ENCODE peak calls at places on chromosome 6, in four cellular contexts. U is HCT116, S is GM12878, Y is GM23338. A is an unnamed sample.
A peak's percentile ranks its signal among the peaks of the same experiment; 100 is the strongest.

GRCh38 chr6:106527979-106528378 is 101.3 kb downstream of the RTN4IP1 start:
- DNase-seq in U (peak; percentile 83), S (no peak), Y (no peak), A (peak; percentile 96)

GRCh38 chr6:41449399-41450245 is 96.6 kb upstream of the FOXP4 start:
- DNase-seq in U (no peak), S (no peak), Y (no peak), A (no peak)

GRCh38 chr6:53831081-53831839 is 36.5 kb downstream of the LRRC1 start:
- DNase-seq in U (no peak), S (no peak), Y (no peak), A (no peak)

GRCh38 chr6:33075568-33076405 is at the start of gene HLA-DPB1:
- DNase-seq in U (peak; percentile 52), S (peak; percentile 96), Y (peak; percentile 50), A (no peak)

GRCh38 chr6:116115781-116116180 is 10.2 kb downstream of the COL10A1 start:
- DNase-seq in U (no peak), S (no peak), Y (no peak), A (no peak)

GRCh38 chr6:21067521-21067920 is 526.0 kb upstream of the SOX4 start:
- DNase-seq in U (peak; percentile 3), S (no peak), Y (no peak), A (no peak)

GRCh38 chr6:36266913-36267644 is 2.8 kb upstream of the PNPLA1 start:
- DNase-seq in U (no peak), S (no peak), Y (no peak), A (no peak)

GRCh38 chr6:135451617-135452190 is 45.8 kb downstream of the AHI1 start:
- DNase-seq in U (peak; percentile 22), S (no peak), Y (peak; percentile 71), A (peak; percentile 15)

GRCh38 chr6:56433119-56433518 is 185.7 kb upstream of the COL21A1 start:
- DNase-seq in U (no peak), S (no peak), Y (no peak), A (no peak)

GRCh38 chr6:37207903-37208456 is 38.0 kb downstream of the PIM1 start:
- DNase-seq in U (peak; percentile 77), S (peak; percentile 28), Y (peak; percentile 93), A (peak; percentile 83)

GRCh38 chr6:142400495-142400894 is 98.7 kb downstream of the ADGRG6 start:
- DNase-seq in U (no peak), S (no peak), Y (peak; percentile 30), A (no peak)

GRCh38 chr6:157596886-157597285 is 215.9 kb downstream of the ZDHHC14 start:
- DNase-seq in U (no peak), S (no peak), Y (no peak), A (no peak)

GRCh38 chr6:144162977-144163376 is 12.7 kb downstream of the STX11 start:
- DNase-seq in U (no peak), S (no peak), Y (no peak), A (no peak)

GRCh38 chr6:154508573-154509375 is 1.7 kb downstream of the CNKSR3 start:
- DNase-seq in U (no peak), S (no peak), Y (no peak), A (no peak)

GRCh38 chr6:167742719-167743303 is 83.9 kb upstream of the AFDN start:
- DNase-seq in U (peak; percentile 0), S (no peak), Y (peak; percentile 38), A (no peak)

GRCh38 chr6:114453737-114454276 is 111.0 kb upstream of the HS3ST5 start:
- DNase-seq in U (no peak), S (no peak), Y (no peak), A (no peak)

GRCh38 chr6:80280258-80281010 is 174.0 kb downstream of the BCKDHB start:
- DNase-seq in U (no peak), S (no peak), Y (no peak), A (no peak)

DNA sequence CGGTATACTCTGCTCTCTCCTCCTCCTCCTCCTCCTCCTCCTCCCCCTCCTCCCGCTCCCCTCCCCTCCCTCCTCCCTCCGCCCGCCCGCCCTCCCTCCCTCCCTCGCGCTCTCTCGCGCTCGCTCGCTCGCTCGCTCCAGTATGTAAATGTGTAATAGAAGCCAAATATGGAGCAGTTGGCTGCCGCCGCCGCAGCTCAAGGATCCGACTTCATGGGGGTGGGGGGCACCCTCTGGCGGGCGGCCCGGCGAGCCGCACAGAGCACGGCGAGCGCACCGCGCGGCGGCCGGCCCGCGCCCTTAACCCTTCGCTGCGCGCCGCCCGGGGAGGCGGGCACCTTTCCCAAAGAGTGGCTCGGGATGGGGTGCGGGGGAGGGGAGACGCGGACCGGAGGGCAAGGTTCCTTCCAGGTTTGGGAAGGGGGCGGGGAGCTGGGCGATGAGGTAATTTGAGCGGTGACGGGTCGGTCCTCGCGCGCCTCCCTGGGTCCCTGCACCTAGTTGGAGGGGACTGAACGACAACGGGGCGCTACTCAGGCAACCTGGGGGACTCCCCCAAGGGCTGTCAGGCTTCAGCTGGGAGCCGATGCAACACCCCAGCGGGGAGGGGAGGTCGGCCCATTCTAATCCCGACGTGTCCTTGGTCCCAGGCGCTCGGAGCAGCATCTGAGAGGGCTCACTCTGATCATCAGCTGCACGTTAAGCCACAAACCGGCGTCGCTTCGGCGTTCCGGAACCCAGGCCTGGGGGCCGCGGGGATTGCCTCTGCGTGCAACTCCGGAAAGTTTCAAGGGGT is 407 bp upstream of the ATXN1 start:
- DNase-seq in U (peak; percentile 74), S (no peak), Y (peak; percentile 93), A (no peak)
- TF ChIP-seq REST in U (no peak), S (no peak), Y (no peak), A (no peak)

GRCh38 chr6:44667668-44668390 is 280.3 kb downstream of the CDC5L start:
- DNase-seq in U (peak; percentile 29), S (no peak), Y (peak; percentile 71), A (peak; percentile 47)
- H3K27ac ChIP-seq in U (no peak overlapping the region), S (no peak overlapping the region), Y (peak overlapping the region; percentile 40), A (no peak overlapping the region)

DNA sequence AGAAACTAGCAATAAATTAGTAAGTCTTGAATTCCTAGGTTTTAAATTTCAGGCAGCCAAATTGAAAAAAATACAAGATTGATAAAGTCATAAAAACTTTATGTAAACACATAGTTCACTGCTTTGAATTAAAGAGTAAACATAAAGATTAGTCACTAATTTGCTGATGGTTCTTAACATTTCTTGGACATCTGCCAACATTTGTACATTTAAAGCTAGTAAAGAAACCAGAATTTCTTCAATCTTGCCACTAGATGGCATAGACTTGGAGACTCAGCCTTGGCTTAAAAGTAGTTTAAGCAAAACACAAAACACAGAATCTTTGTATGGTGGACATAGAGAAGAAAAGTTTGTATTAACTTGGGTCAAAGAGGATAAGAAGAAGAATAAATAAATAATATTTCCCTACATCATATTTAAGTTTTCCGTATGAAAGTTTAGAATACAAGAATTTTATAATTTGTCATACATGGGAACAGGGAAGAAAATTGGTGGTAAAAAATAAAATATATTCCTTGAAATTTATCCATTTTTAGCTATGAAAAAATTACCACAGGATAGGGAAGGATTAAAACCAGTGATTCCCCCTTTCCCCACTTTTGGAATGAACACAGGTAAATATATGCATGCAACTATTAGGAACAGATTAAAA is 41.7 kb upstream of the FAM135A start:
- DNase-seq in U (peak; percentile 67), S (no peak), Y (peak; percentile 60), A (peak; percentile 39)
- TF ChIP-seq POLR2AphosphoS5 in U (no peak), S (no peak), Y (no peak), A (no peak)

DNA sequence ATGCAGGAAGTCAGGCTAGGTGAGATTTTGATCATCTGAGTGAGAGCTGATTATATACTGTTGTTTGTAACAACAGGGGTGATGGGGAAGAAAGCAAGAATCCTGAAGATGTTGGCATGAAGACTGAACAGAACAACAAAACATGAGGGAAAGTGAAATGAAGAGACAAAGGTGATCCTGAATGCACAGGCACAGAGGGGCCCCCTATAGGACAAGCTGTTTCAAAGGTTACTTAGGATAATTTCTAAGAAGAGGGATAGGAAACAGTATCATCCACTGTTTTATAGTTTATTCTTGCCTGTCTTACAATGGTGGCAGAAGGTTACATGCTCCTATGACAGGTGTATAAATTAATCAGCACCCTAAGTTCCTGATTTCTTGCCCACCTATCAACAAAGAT is 192.2 kb downstream of the EDN1 start:
- DNase-seq in U (no peak), S (no peak), Y (peak; percentile 59), A (no peak)
- TF ChIP-seq REST in U (no peak), S (no peak), Y (no peak), A (no peak)

GRCh38 chr6:42618105-42618504 is 54.3 kb downstream of the UBR2 start:
- DNase-seq in U (no peak), S (no peak), Y (peak; percentile 81), A (no peak)
- H3K27ac ChIP-seq in U (no peak overlapping the region), S (no peak overlapping the region), Y (peak overlapping the region; percentile 40), A (no peak overlapping the region)

GRCh38 chr6:14925627-14926026 is 320.2 kb upstream of the JARID2 start:
- DNase-seq in U (no peak), S (no peak), Y (no peak), A (no peak)

GRCh38 chr6:14930366-14930989 is 315.4 kb upstream of the JARID2 start:
- DNase-seq in U (no peak), S (no peak), Y (no peak), A (no peak)

GRCh38 chr6:14924126-14925024 is 321.5 kb upstream of the JARID2 start:
- DNase-seq in U (no peak), S (no peak), Y (peak; percentile 83), A (no peak)

GRCh38 chr6:14925025-14925595 is 320.8 kb upstream of the JARID2 start:
- DNase-seq in U (no peak), S (no peak), Y (no peak), A (no peak)

DNA sequence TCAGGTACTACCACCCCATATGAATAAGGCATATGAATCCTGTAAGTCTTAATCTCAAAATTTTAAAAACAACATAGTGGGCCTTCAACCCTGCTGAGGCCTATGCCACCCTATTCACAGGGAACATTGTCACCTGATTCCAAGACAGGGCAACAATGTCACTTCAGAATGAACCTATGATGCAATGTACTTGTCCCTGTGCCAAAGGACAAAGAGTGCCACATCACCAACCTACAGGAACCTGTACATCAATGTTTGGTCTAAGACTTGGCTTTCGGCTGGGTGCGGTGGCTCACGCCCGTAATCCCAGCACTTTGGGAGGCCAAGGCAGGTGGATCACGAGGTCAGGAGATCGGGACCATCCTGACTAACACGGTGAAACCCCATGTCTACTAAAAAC is 318.5 kb upstream of the JARID2 start:
- DNase-seq in U (no peak), S (no peak), Y (no peak), A (no peak)
- TF ChIP-seq POLR2AphosphoS5 in U (no peak), S (no peak), Y (no peak), A (no peak)

DNA sequence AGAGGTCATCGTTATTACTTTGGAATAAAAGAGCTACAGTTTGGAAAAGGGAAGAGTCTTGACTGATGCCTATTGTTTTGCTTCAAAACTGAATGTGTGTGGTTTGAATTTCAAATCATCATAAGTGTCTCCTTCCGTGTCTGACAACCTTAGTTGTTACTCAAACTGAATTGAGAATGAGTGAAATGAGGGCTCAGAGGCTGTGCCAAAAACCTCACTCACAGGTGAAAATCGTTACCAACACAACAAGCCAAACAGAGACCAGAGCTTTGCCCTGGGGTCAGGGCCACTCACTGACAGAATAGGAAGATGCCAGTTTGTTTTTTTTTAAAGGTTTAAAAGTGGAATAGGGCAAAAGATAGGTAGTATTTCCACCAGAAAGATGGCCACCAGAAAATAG is 15.2 kb upstream of the SIRT5 start:
- DNase-seq in U (no peak), S (no peak), Y (no peak), A (no peak)
- TF ChIP-seq REST in U (no peak), S (no peak), Y (no peak), A (no peak)